ENCODE peak calls at places on chromosomes 16 and 17, in ten cellular contexts. N, L, D, X, Y, M, Q, B, I and A are unnamed samples.

GRCh38 chr17:82396601-82397435 is 21.3 kb upstream of the HEXD start:
- DNase-seq in I (no peak), L (no peak), N (no peak), B (no peak), X (no peak), D (no peak), Y (no peak), M (peak), Q (peak), A (no peak)

GRCh38 chr16:350203-350602 is 2.3 kb downstream of the AXIN1 start:
- DNase-seq in B (no peak), M (no peak), Y (no peak), D (no peak), N (no peak), X (no peak), L (no peak), I (no peak), Q (no peak), A (no peak)

GRCh38 chr17:10210151-10210574 is 11.8 kb upstream of the GAS7 start:
- DNase-seq in X (no peak), Q (peak), Y (no peak), B (no peak), I (no peak), N (no peak), M (no peak), L (no peak), D (no peak), A (no peak)

GRCh38 chr17:28472871-28473497 is 460 bp upstream of the SLC13A2 start:
- DNase-seq in D (no peak), L (no peak), M (no peak), B (no peak), N (no peak), Y (no peak), Q (no peak), X (peak), I (no peak), A (no peak)

GRCh38 chr16:76573281-76573680 is 296.1 kb downstream of the CNTNAP4 start:
- DNase-seq in X (no peak), D (no peak), Y (no peak), M (no peak), B (no peak), N (no peak), L (no peak), I (no peak), Q (no peak), A (no peak)

GRCh38 chr17:37131670-37132620 is 183.2 kb downstream of the AATF start:
- DNase-seq in N (no peak), Y (no peak), I (no peak), X (no peak), L (no peak), D (no peak), M (no peak), Q (no peak), B (no peak), A (no peak)

GRCh38 chr16:6343157-6343556 is 989.5 kb upstream of the RBFOX1 start:
- DNase-seq in X (no peak), N (no peak), Y (no peak), B (no peak), I (no peak), M (no peak), D (no peak), L (no peak), Q (no peak), A (no peak)

GRCh38 chr17:68740555-68741447 is 139.6 kb upstream of the FAM20A start:
- DNase-seq in B (no peak), M (no peak), I (no peak), L (no peak), Q (no peak), D (peak), N (no peak), X (no peak), Y (no peak), A (no peak)

GRCh38 chr16:45454-45853 is 8.0 kb downstream of the POLR3K start:
- DNase-seq in D (no peak), M (no peak), I (no peak), L (no peak), Y (no peak), N (no peak), B (no peak), X (no peak), Q (no peak), A (no peak)

GRCh38 chr16:66881014-66881417 is 701 bp downstream of the PDP2 start:
- DNase-seq in Q (peak), B (no peak), M (no peak), Y (no peak), I (no peak), X (no peak), D (no peak), L (no peak), N (no peak), A (no peak)

GRCh38 chr17:57819867-57820266 is 30.0 kb downstream of the MRPS23 start:
- DNase-seq in M (no peak), L (no peak), I (no peak), D (no peak), Q (no peak), N (no peak), Y (no peak), B (no peak), X (no peak), A (no peak)

GRCh38 chr16:6682142-6682811 is 650.4 kb upstream of the RBFOX1 start:
- DNase-seq in Y (no peak), I (peak), Q (no peak), L (no peak), D (peak), M (no peak), X (no peak), N (no peak), B (peak), A (peak)

GRCh38 chr17:7007143-7007542 is 5.3 kb upstream of the RNASEK start:
- DNase-seq in X (no peak), Q (no peak), M (no peak), D (no peak), Y (no peak), I (no peak), B (no peak), L (no peak), N (no peak), A (no peak)

GRCh38 chr17:1649116-1649843 is 386 bp downstream of the RILP start:
- DNase-seq in B (peak), M (peak), D (peak), Q (peak), N (no peak), Y (peak), X (peak), I (peak), L (peak), A (peak)

GRCh38 chr17:1649844-1650409 is at the start of gene RILP:
- DNase-seq in L (peak), B (peak), Q (no peak), D (peak), N (no peak), M (no peak), I (no peak), X (peak), Y (no peak), A (no peak)

GRCh38 chr17:1650731-1651558 is 1.3 kb upstream of the RILP start:
- DNase-seq in L (no peak), Q (no peak), X (no peak), M (no peak), I (no peak), D (no peak), B (no peak), Y (no peak), N (no peak), A (no peak)

GRCh38 chr17:1653735-1654134 is 4.1 kb upstream of the RILP start:
- DNase-seq in Q (no peak), X (no peak), L (no peak), M (no peak), D (no peak), N (no peak), B (no peak), Y (no peak), I (no peak), A (no peak)

GRCh38 chr17:1651559-1651844 is 1.8 kb upstream of the RILP start:
- DNase-seq in I (no peak), X (no peak), Q (no peak), M (no peak), Y (no peak), L (no peak), D (no peak), N (no peak), B (no peak), A (no peak)
- TF ChIP-seq CTCF in I (no peak), X (no peak), Q (no peak), M (no peak), Y (no peak), L (no peak), D (no peak), N (no peak), B (no peak), A (no peak)

GRCh38 chr17:45423936-45424335 is 8.7 kb downstream of the ARHGAP27 start:
- DNase-seq in N (no peak), Q (no peak), B (no peak), Y (no peak), M (no peak), L (no peak), I (no peak), D (no peak), X (no peak), A (no peak)

GRCh38 chr17:45426561-45426960 is 6.1 kb downstream of the ARHGAP27 start:
- DNase-seq in L (no peak), Q (no peak), Y (no peak), X (no peak), N (no peak), I (no peak), B (no peak), D (no peak), M (no peak), A (no peak)

GRCh38 chr17:45425984-45426413 is 6.7 kb downstream of the ARHGAP27 start:
- DNase-seq in B (no peak), D (no peak), M (no peak), Y (no peak), I (no peak), N (no peak), Q (no peak), X (no peak), L (no peak), A (no peak)

GRCh38 chr17:45424769-45425124 is 7.9 kb downstream of the ARHGAP27 start:
- DNase-seq in X (no peak), D (no peak), M (no peak), L (no peak), B (no peak), Y (no peak), Q (no peak), I (no peak), N (no peak), A (no peak)

GRCh38 chr17:45425125-45425983 is 7.3 kb downstream of the ARHGAP27 start:
- DNase-seq in B (peak), M (peak), L (peak), I (no peak), Q (peak), Y (no peak), D (peak), X (no peak), N (no peak), A (peak)
- TF ChIP-seq CTCF in B (peak), M (peak), L (no peak), I (no peak), Q (peak), Y (no peak), D (peak), X (no peak), N (no peak), A (peak)

DNA sequence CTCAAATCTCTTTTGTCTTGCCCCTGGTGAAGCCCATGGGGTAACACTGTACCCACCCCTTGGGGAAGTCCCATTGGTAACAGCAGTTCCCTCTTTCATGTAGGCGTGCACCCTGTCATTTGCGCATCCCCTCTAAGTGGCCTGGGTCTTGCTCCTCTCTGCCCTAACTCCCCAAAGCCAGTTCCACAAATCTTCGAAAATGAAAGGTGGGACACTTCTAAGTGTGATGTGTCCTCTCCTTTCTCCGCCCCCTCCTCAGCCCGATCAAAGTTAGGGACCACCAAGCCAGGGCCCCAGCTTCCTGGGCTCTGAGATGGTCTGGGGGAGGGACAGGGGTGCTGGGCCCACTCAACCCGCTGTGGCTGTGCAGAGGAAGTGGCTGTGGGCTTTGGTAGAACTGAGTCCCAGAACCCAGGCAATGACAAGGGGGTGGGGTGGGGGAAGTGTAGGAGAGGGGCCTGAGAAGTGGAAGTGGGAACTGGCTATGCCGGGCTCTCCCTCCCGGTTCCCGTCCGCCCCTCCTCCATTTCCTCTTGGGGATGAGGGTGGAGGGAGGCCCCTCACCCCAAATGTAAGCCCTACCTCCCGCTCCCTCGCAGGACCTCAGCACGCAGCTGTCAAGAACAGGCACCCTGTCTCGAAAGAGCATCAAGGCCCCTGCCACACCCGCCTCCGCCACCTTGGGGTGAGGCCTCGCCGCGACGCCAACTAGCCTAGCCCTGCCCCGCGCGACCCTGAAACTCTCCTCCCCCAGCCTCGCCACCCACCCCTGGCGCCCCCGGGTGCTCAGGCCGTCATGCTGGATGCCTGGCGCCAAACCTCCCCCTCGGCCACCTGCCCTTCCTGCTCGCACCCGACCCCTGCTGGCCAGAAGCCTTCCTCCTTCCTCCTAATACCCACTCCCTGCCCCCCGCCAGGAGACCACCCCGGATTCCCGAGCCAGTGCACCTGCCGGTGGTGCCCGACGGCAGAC is 8.7 kb downstream of the ABI3 start:
- DNase-seq in I (no peak), B (peak), Q (no peak), M (no peak), L (no peak), X (no peak), N (peak), D (no peak), Y (no peak), A (peak)
- TF ChIP-seq CTCF in I (no peak), B (peak), Q (no peak), M (peak), L (no peak), X (no peak), N (peak), D (peak), Y (no peak), A (peak)

DNA sequence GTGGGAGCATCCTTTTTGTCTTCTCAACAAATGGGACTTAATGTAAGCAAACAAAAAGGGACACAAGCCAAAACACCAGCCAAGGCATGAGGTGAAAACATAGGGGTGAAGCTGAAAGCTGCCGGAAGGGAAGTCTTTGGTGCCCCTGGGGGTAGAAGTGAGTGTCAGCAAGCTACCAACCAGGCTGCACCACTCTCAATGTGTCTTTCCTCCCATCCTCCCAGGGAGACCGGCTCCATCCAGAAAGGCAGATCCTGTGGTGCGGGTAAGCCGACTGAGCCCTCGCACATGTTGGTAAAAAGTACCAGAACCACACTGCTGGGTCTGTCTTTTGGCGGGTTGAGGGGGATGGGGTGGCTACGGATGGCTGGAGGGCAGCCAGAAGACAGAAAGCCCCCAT is 52.0 kb upstream of the SREBF1 start:
- DNase-seq in Q (no peak), X (no peak), N (no peak), B (no peak), I (no peak), M (no peak), Y (no peak), D (no peak), L (no peak), A (no peak)
- TF ChIP-seq CTCF in Q (no peak), X (no peak), N (peak), B (no peak), I (peak), M (peak), Y (no peak), D (no peak), L (no peak), A (no peak)

GRCh38 chr16:80527297-80527696 is 13.5 kb upstream of the DYNLRB2 start:
- DNase-seq in X (no peak), Q (peak), L (no peak), N (peak), B (peak), Y (no peak), D (peak), M (no peak), I (peak), A (peak)
- TF ChIP-seq CTCF in X (no peak), Q (peak), L (no peak), N (peak), B (no peak), Y (no peak), D (peak), M (peak), I (peak), A (peak)

GRCh38 chr17:55830699-55831098 is 79.8 kb downstream of the PCTP start:
- DNase-seq in D (no peak), L (no peak), Q (no peak), M (no peak), I (no peak), X (no peak), N (no peak), B (no peak), Y (no peak), A (no peak)

GRCh38 chr17:55820675-55821074 is 69.8 kb downstream of the PCTP start:
- DNase-seq in M (no peak), N (no peak), D (no peak), B (no peak), Q (no peak), I (no peak), L (no peak), X (no peak), Y (no peak), A (no peak)

GRCh38 chr17:55830210-55830609 is 79.4 kb downstream of the PCTP start:
- DNase-seq in X (no peak), N (no peak), I (no peak), Y (no peak), M (no peak), Q (no peak), D (no peak), B (no peak), L (no peak), A (no peak)

GRCh38 chr17:55825213-55825612 is 74.4 kb downstream of the PCTP start:
- DNase-seq in N (no peak), B (no peak), D (peak), X (no peak), L (no peak), Q (peak), M (no peak), I (no peak), Y (no peak), A (no peak)
- TF ChIP-seq CTCF in N (peak), B (peak), D (peak), X (no peak), L (no peak), Q (no peak), M (no peak), I (no peak), Y (peak), A (peak)

GRCh38 chr17:49516190-49516589 is 21.1 kb downstream of the NGFR start:
- DNase-seq in B (no peak), Q (no peak), N (no peak), I (no peak), D (no peak), M (no peak), Y (no peak), X (no peak), L (no peak), A (no peak)

GRCh38 chr17:49515196-49515770 is 20.2 kb downstream of the NGFR start:
- DNase-seq in I (peak), X (peak), D (peak), B (peak), L (peak), N (peak), Y (peak), M (peak), Q (peak), A (peak)

GRCh38 chr17:49513044-49513395 is 17.9 kb downstream of the NGFR start:
- DNase-seq in N (no peak), L (no peak), M (no peak), X (no peak), B (no peak), D (no peak), Y (no peak), I (no peak), Q (no peak), A (no peak)

GRCh38 chr17:49513616-49514373 is 18.7 kb downstream of the NGFR start:
- DNase-seq in L (no peak), N (no peak), Y (peak), I (peak), M (no peak), X (no peak), B (no peak), Q (no peak), D (no peak), A (no peak)

DNA sequence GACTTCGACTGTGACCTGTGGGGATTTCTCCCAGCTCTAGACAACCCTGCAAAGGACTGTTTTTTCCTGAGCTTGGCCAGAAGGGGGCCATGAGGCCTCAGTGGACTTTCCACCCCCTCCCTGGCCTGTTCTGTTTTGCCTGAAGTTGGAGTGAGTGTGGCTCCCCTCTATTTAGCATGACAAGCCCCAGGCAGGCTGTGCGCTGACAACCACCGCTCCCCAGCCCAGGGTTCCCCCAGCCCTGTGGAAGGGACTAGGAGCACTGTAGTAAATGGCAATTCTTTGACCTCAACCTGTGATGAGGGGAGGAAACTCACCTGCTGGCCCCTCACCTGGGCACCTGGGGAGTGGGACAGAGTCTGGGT is 19.3 kb downstream of the NGFR start:
- DNase-seq in D (no peak), Y (peak), B (no peak), Q (no peak), X (no peak), N (no peak), M (no peak), L (no peak), I (peak), A (no peak)
- TF ChIP-seq CTCF in D (no peak), Y (no peak), B (no peak), Q (peak), X (no peak), N (peak), M (peak), L (no peak), I (peak), A (peak)

GRCh38 chr17:40947929-40948328 is 10.5 kb upstream of the KRT23 start:
- DNase-seq in I (no peak), D (no peak), N (no peak), X (no peak), M (no peak), Y (no peak), Q (no peak), L (no peak), B (no peak), A (no peak)
- TF ChIP-seq CTCF in I (no peak), D (no peak), N (no peak), X (no peak), M (no peak), Y (no peak), Q (no peak), L (no peak), B (no peak), A (no peak)

GRCh38 chr17:48498168-48498840 is 32.5 kb downstream of the HOXB1 start:
- DNase-seq in B (no peak), X (no peak), N (no peak), M (no peak), L (no peak), Q (no peak), Y (no peak), I (no peak), D (no peak), A (no peak)
- TF ChIP-seq CTCF in B (no peak), X (no peak), N (no peak), M (no peak), L (no peak), Q (no peak), Y (no peak), I (no peak), D (no peak), A (no peak)